ENCODE peak calls at places on chromosome 13, in four cellular contexts. One of them, this sample, is unnamed.

GRCh38 chr13:44573790-44574465 is 2.2 kb downstream of the TSC22D1 start:
- DNase-seq in K562: peak; percentile 44
- DNase-seq in GM12892: no peak
- DNase-seq in stomach: peak; percentile 67
- DNase-seq in this sample: no peak

GRCh38 chr13:52743569-52743968 is 3.9 kb upstream of the CNMD start:
- DNase-seq in GM12892: no peak
- DNase-seq in K562: no peak
- DNase-seq in stomach: no peak
- DNase-seq in this sample: no peak

GRCh38 chr13:94322925-94323324 is 156.6 kb downstream of the DCT start:
- DNase-seq in stomach: no peak
- DNase-seq in GM12892: no peak
- DNase-seq in K562: no peak
- DNase-seq in this sample: no peak

GRCh38 chr13:33110713-33111413 is 94.6 kb downstream of the KL start:
- DNase-seq in GM12892: no peak
- DNase-seq in K562: no peak
- DNase-seq in stomach: no peak
- DNase-seq in this sample: no peak

GRCh38 chr13:35693142-35693784 is 216.8 kb upstream of the MAB21L1 start:
- DNase-seq in GM12892: no peak
- DNase-seq in K562: no peak
- DNase-seq in stomach: no peak
- DNase-seq in this sample: no peak

GRCh38 chr13:84896128-84896527 is 903.1 kb downstream of the SLITRK6 start:
- DNase-seq in K562: peak; percentile 55
- DNase-seq in GM12892: no peak
- DNase-seq in stomach: no peak
- DNase-seq in this sample: no peak

GRCh38 chr13:74052402-74052928 is 81.7 kb downstream of the KLF12 start:
- DNase-seq in stomach: peak; percentile 88
- DNase-seq in K562: no peak
- DNase-seq in GM12892: no peak
- DNase-seq in this sample: no peak

GRCh38 chr13:109815651-109816050 is 29.3 kb upstream of the IRS2 start:
- DNase-seq in GM12892: no peak
- DNase-seq in stomach: no peak
- DNase-seq in K562: no peak
- DNase-seq in this sample: no peak

GRCh38 chr13:110511509-110512181 is 49.9 kb downstream of the RAB20 start:
- DNase-seq in GM12892: no peak
- DNase-seq in stomach: no peak
- DNase-seq in K562: peak; percentile 41
- DNase-seq in this sample: no peak

GRCh38 chr13:93951153-93951552 is 528.3 kb downstream of the DCT start:
- DNase-seq in GM12892: no peak
- DNase-seq in stomach: no peak
- DNase-seq in K562: no peak
- DNase-seq in this sample: no peak

GRCh38 chr13:32309812-32310706 is 5.1 kb downstream of the ZAR1L start:
- DNase-seq in K562: peak; percentile 53
- DNase-seq in stomach: no peak
- DNase-seq in GM12892: no peak
- DNase-seq in this sample: peak; percentile 29

GRCh38 chr13:91298060-91298459 is 49.4 kb upstream of the MIR17HG start:
- DNase-seq in stomach: no peak
- DNase-seq in GM12892: no peak
- DNase-seq in K562: no peak
- DNase-seq in this sample: no peak

GRCh38 chr13:104487006-104487405 is 1420.8 kb upstream of the SLC10A2 start:
- DNase-seq in K562: no peak
- DNase-seq in GM12892: no peak
- DNase-seq in stomach: no peak
- DNase-seq in this sample: no peak

GRCh38 chr13:23212621-23213020 is 31.8 kb downstream of the SGCG start:
- DNase-seq in stomach: no peak
- DNase-seq in GM12892: no peak
- DNase-seq in K562: no peak
- DNase-seq in this sample: no peak

GRCh38 chr13:36608474-36608873 is 65.3 kb upstream of the SERTM1 start:
- DNase-seq in GM12892: no peak
- DNase-seq in K562: no peak
- DNase-seq in stomach: no peak
- DNase-seq in this sample: no peak

GRCh38 chr13:94706101-94706853 is 6.1 kb downstream of the SOX21 start:
- DNase-seq in K562: no peak
- DNase-seq in GM12892: no peak
- DNase-seq in stomach: no peak
- DNase-seq in this sample: no peak

GRCh38 chr13:99496322-99497142 is 4.7 kb upstream of the TM9SF2 start:
- DNase-seq in stomach: peak; percentile 81
- DNase-seq in GM12892: no peak
- DNase-seq in K562: peak; percentile 82
- DNase-seq in this sample: peak; percentile 65

GRCh38 chr13:47114030-47114429 is 217.2 kb upstream of the HTR2A start:
- DNase-seq in K562: no peak
- DNase-seq in GM12892: no peak
- DNase-seq in stomach: no peak
- DNase-seq in this sample: no peak

GRCh38 chr13:70856706-70857105 is 748.5 kb upstream of the KLHL1 start:
- DNase-seq in GM12892: no peak
- DNase-seq in stomach: no peak
- DNase-seq in K562: no peak
- DNase-seq in this sample: no peak

GRCh38 chr13:112859817-112860190 is 109.2 kb upstream of the MCF2L start:
- DNase-seq in K562: no peak
- DNase-seq in GM12892: no peak
- DNase-seq in stomach: no peak
- DNase-seq in this sample: no peak

GRCh38 chr13:50594276-50594970 is 249.1 kb downstream of the DLEU7 start:
- DNase-seq in K562: no peak
- DNase-seq in GM12892: peak; percentile 27
- DNase-seq in stomach: no peak
- DNase-seq in this sample: no peak

GRCh38 chr13:51771418-51772104 is 32.4 kb downstream of the DHRS12 start:
- DNase-seq in GM12892: no peak
- DNase-seq in stomach: no peak
- DNase-seq in K562: peak; percentile 39
- DNase-seq in this sample: no peak

GRCh38 chr13:20431687-20432384 is 93.8 kb downstream of the CRYL1 start:
- DNase-seq in stomach: no peak
- DNase-seq in K562: no peak
- DNase-seq in GM12892: no peak
- DNase-seq in this sample: no peak

GRCh38 chr13:51674276-51674675 is 90.0 kb downstream of the WDFY2 start:
- DNase-seq in K562: no peak
- DNase-seq in stomach: peak; percentile 89
- DNase-seq in GM12892: no peak
- DNase-seq in this sample: no peak

DNA sequence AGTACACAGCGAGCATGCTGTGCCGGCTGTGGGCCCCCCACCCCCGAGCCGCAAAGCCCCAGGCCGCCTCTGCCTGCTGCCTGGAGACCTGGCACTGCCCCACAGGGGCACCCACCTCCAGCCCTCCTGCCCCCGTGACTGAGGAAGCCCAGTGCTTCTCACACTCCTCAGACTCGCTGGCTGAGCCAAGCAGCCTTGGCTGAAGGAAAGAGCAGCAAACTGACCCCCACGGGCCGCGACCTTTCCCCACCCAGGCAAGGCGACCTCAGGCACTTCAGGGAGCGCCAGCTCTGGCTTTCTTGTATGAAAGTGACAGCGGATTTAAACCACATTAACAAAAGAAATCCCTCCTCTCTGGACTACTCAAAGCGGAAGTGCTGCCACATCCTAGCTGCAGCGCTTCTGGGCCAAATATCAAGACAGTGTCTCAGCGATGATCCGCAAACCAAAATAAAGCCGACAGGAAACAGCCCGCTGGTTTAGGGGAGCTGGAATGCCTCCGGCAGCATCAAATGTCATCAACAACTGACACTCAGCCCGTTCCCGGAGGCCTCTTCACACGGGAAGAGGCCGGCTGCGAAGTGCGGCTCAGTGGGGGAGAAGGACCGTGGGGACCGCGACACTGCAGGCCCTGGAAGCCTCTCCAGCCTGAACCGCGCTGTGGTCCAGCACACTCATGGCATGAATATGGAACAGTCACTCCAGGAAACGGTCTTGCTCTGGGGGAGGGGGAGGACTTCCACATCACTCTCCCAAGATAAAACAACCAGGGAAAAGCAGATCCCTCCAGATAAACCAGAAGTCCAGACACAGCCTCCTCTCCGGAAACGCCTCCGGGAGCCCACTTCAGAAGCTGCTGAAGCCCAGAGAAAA is 1.5 kb downstream of the RASA3 start:
- DNase-seq in K562: peak; percentile 72
- DNase-seq in GM12892: no peak
- DNase-seq in stomach: no peak
- DNase-seq in this sample: peak; percentile 51
- TF ChIP-seq POLR2A in K562: no peak
- TF ChIP-seq POLR2A in GM12892: peak; percentile 35
- TF ChIP-seq POLR2A in stomach: peak; percentile 7
- TF ChIP-seq POLR2A in this sample: no peak

GRCh38 chr13:28705734-28706133 is 13.0 kb downstream of the SLC46A3 start:
- DNase-seq in stomach: no peak
- DNase-seq in K562: no peak
- DNase-seq in GM12892: no peak
- DNase-seq in this sample: no peak

GRCh38 chr13:28707629-28708427 is 10.9 kb downstream of the SLC46A3 start:
- DNase-seq in stomach: no peak
- DNase-seq in GM12892: no peak
- DNase-seq in K562: peak; percentile 57
- DNase-seq in this sample: no peak

GRCh38 chr13:28714651-28715050 is 4.1 kb downstream of the SLC46A3 start:
- DNase-seq in GM12892: no peak
- DNase-seq in K562: no peak
- DNase-seq in stomach: no peak
- DNase-seq in this sample: no peak

GRCh38 chr13:28704919-28705318 is 13.9 kb downstream of the SLC46A3 start:
- DNase-seq in GM12892: no peak
- DNase-seq in K562: no peak
- DNase-seq in stomach: no peak
- DNase-seq in this sample: no peak

DNA sequence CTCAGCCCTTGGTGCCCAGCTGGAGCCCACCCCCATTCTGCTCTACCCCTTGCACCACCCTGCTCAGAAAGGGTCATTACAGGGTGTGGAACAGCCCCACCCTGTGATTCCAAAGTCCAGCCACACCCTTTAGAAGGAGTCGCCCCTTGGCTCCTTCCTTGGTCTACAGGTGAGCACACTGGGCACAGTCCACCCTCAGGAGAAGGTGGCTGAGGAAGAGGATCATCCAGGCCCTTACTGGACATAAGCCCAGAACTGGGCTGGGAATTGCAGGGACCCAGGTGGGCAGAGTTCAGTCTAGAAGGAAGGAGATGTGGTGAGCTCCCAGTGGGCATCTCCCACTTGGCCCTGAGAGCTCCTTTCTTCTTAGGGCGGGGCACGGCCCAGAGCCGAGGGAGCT is 8.6 kb downstream of the SLC46A3 start:
- DNase-seq in K562: no peak
- DNase-seq in GM12892: no peak
- DNase-seq in stomach: no peak
- DNase-seq in this sample: no peak
- TF ChIP-seq POLR2A in K562: no peak
- TF ChIP-seq POLR2A in GM12892: no peak
- TF ChIP-seq POLR2A in stomach: no peak
- TF ChIP-seq POLR2A in this sample: no peak

GRCh38 chr13:29595380-29596063 is at the start of gene SLC7A1:
- DNase-seq in GM12892: peak; percentile 89
- DNase-seq in K562: peak; percentile 87
- DNase-seq in stomach: peak; percentile 85
- DNase-seq in this sample: peak; percentile 67
- TF ChIP-seq POLR2A in GM12892: no peak
- TF ChIP-seq POLR2A in K562: no peak
- TF ChIP-seq POLR2A in stomach: no peak
- TF ChIP-seq POLR2A in this sample: no peak

GRCh38 chr13:39056018-39056417 is 17.8 kb downstream of the NHLRC3 start:
- DNase-seq in stomach: no peak
- DNase-seq in GM12892: no peak
- DNase-seq in K562: no peak
- DNase-seq in this sample: no peak

GRCh38 chr13:39049274-39049673 is 11.0 kb downstream of the NHLRC3 start:
- DNase-seq in GM12892: no peak
- DNase-seq in K562: no peak
- DNase-seq in stomach: no peak
- DNase-seq in this sample: no peak

GRCh38 chr13:39051157-39051556 is 12.9 kb downstream of the NHLRC3 start:
- DNase-seq in stomach: no peak
- DNase-seq in GM12892: no peak
- DNase-seq in K562: peak; percentile 15
- DNase-seq in this sample: no peak

GRCh38 chr13:39054112-39054511 is 15.9 kb downstream of the NHLRC3 start:
- DNase-seq in K562: no peak
- DNase-seq in GM12892: no peak
- DNase-seq in stomach: no peak
- DNase-seq in this sample: no peak

DNA sequence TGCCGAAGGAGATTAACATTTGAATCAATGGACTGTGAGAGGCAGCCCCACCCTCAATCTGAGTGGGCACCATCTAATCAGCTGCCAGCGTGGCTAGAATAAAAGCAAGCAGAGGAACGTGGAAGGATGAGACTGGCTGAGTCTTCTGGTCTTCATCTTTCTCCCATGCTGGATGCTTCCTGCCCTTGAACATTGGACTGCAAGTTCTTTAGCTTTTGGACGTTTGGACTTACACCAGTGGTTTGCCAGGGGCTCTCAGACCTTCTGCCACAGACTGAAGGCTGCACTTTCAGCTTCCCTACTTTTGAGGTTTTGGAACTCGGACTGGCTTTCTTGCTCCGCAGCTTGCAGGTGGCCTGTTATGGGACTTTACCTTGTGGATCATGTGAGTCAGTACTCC is 14.7 kb downstream of the NHLRC3 start:
- DNase-seq in stomach: no peak
- DNase-seq in K562: no peak
- DNase-seq in GM12892: no peak
- DNase-seq in this sample: no peak
- TF ChIP-seq POLR2A in stomach: no peak
- TF ChIP-seq POLR2A in K562: no peak
- TF ChIP-seq POLR2A in GM12892: no peak
- TF ChIP-seq POLR2A in this sample: no peak

DNA sequence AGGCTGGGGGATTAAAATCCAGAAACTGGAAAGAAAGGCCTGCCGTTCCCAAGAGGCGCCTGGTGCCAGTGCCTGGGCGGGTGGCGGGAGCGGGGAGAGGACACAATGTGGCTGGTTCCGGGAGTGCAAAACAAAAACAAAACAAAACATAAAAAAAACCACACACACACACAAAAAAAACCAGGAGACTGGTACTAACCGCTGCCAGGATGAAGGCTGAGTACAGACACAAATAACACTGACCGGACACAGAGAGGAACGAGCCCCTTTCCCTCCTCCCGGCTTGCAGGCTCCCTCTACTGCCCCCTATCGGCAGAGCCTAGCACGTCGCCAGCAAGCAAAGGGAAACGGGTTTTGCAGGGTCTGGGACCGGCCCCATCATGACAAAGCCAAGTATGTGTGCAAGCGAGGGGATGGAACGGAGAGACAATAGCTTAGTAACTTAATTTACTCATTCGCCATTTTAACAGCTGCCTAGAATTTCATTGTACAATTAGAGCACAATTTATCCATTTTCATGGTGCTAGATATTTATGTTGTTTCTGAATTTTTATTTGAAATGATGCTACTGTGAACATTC is 17.9 kb upstream of the ZDHHC20 start:
- DNase-seq in K562: peak; percentile 81
- DNase-seq in GM12892: peak; percentile 51
- DNase-seq in stomach: peak; percentile 89
- DNase-seq in this sample: peak; percentile 67
- TF ChIP-seq POLR2A in K562: no peak
- TF ChIP-seq POLR2A in GM12892: no peak
- TF ChIP-seq POLR2A in stomach: no peak
- TF ChIP-seq POLR2A in this sample: no peak